ENCODE peak calls at places on chromosomes 5 and 9, in ten cellular contexts. U is suprapubic skin; W is H7; O is stimulated activated CD4-positive, alpha-beta T cell treated with anti-CD3 and anti-CD28 coated beads, Interleukin-1b, Interleukin-23, amount 100 ng/mL, for 1 hour; S is uterus; R is activated effector memory CD4-positive, alpha-beta T cell treated with Interleukin-2 at 50 U/mL for 16 hours; C is left lung; J is CD8-positive, alpha-beta memory T cell; V is ELR; A is stimulated activated CD8-positive, alpha-beta memory T cell treated with anti-CD3 and anti-CD28 coated beads, Interleukin-12 subunit alpha, Interleukin-12 subunit beta, amount 100 ng/mL, for 1 hour. P is an unnamed sample.

GRCh38 chr5:112492291-112492690 is 73.2 kb upstream of the EPB41L4A start:
- DNase-seq in U (no peak), W (peak), O (no peak), S (no peak), R (no peak), C (no peak), J (no peak), V (peak), A (no peak), P (no peak)

GRCh38 chr9:83707518-83707767 is 315 bp downstream of the UBQLN1 start:
- DNase-seq in U (peak), W (no peak), O (peak), S (no peak), R (no peak), C (no peak), J (no peak), V (peak), A (peak), P (no peak)

GRCh38 chr9:13665418-13666066 is 386.1 kb upstream of the MPDZ start:
- DNase-seq in U (no peak), W (no peak), O (no peak), S (no peak), R (no peak), C (no peak), J (no peak), V (peak), A (no peak), P (no peak)

GRCh38 chr9:127128341-127129072 is 6.1 kb upstream of the ANGPTL2 start:
- DNase-seq in U (peak), W (no peak), O (no peak), S (no peak), R (no peak), C (no peak), J (no peak), V (peak), A (no peak), P (peak)

GRCh38 chr5:91140657-91141056 is 242.5 kb downstream of the ARRDC3 start:
- DNase-seq in U (no peak), W (no peak), O (no peak), S (no peak), R (no peak), C (no peak), J (no peak), V (no peak), A (no peak), P (no peak)

GRCh38 chr9:135951889-135952663 is 9.1 kb downstream of the UBAC1 start:
- DNase-seq in U (no peak), W (no peak), O (no peak), S (no peak), R (no peak), C (no peak), J (no peak), V (peak), A (no peak), P (no peak)

GRCh38 chr5:179818746-179819295 is 1.9 kb upstream of the SQSTM1 start:
- DNase-seq in U (peak), W (peak), O (peak), S (peak), R (peak), C (peak), J (peak), V (peak), A (peak), P (peak)

GRCh38 chr5:173693670-173694069 is 77.2 kb upstream of the BOD1 start:
- DNase-seq in U (no peak), W (no peak), O (no peak), S (no peak), R (no peak), C (no peak), J (no peak), V (no peak), A (no peak), P (no peak)